ENCODE peak calls at places on chromosome 14, in seven cellular contexts. H is K562, W is GM12892, Y is SK-N-SH, A is GM12878, U is H1, Q is HepG2. T is an unnamed sample.

GRCh38 chr14:77184396-77185092 is 2.9 kb downstream of the TMEM63C start:
- DNase-seq in W (no peak), H (no peak), A (no peak), U (no peak), Y (no peak), Q (no peak), T (no peak)

GRCh38 chr14:91996951-91997371 is 42.9 kb downstream of the TRIP11 start:
- DNase-seq in U (no peak), W (no peak), H (peak), Y (peak), A (no peak), Q (peak), T (no peak)

GRCh38 chr14:68564236-68564825 is 228.5 kb downstream of the ZFP36L1 start:
- DNase-seq in A (no peak), H (no peak), Q (no peak), W (no peak), Y (no peak), U (no peak), T (no peak)

GRCh38 chr14:32925439-32925838 is 13.2 kb upstream of the NPAS3 start:
- DNase-seq in Q (no peak), U (no peak), W (no peak), H (no peak), A (no peak), Y (no peak), T (no peak)

GRCh38 chr14:96905825-96906224 is 108.6 kb downstream of the VRK1 start:
- DNase-seq in W (no peak), Q (no peak), H (no peak), U (no peak), Y (no peak), A (no peak), T (no peak)

GRCh38 chr14:103057028-103057371 is 349 bp downstream of the CDC42BPB start:
- DNase-seq in H (peak), Q (no peak), Y (peak), U (no peak), A (no peak), W (no peak), T (no peak)

GRCh38 chr14:100486025-100486828 is 101.0 kb downstream of the BEGAIN start:
- DNase-seq in Q (peak), H (peak), U (peak), A (peak), W (peak), Y (peak), T (peak)

GRCh38 chr14:21539154-21539940 is 13.2 kb upstream of the SALL2 start:
- DNase-seq in U (no peak), W (no peak), Q (no peak), H (peak), Y (no peak), A (no peak), T (no peak)

GRCh38 chr14:79496701-79497100 is 714.6 kb downstream of the DIO2 start:
- DNase-seq in Q (no peak), W (no peak), A (no peak), Y (no peak), U (no peak), H (no peak), T (no peak)

GRCh38 chr14:69129264-69129880 is 23.5 kb downstream of the DCAF5 start:
- DNase-seq in H (peak), Y (peak), A (no peak), U (no peak), Q (peak), W (no peak), T (peak)

GRCh38 chr14:64060648-64061096 is 207.9 kb downstream of the SYNE2 start:
- DNase-seq in W (no peak), Y (no peak), U (peak), Q (peak), H (peak), A (no peak), T (no peak)

GRCh38 chr14:32682219-32682618 is 256.5 kb upstream of the NPAS3 start:
- DNase-seq in Q (no peak), Y (no peak), W (no peak), H (no peak), U (no peak), A (no peak), T (no peak)

GRCh38 chr14:68774771-68775613 is 17.9 kb downstream of the ZFP36L1 start:
- DNase-seq in H (no peak), Y (no peak), U (no peak), Q (peak), A (no peak), W (no peak), T (no peak)

GRCh38 chr14:68834816-68835215 is 41.9 kb upstream of the ZFP36L1 start:
- DNase-seq in W (no peak), U (no peak), A (no peak), H (no peak), Q (no peak), Y (no peak), T (no peak)

GRCh38 chr14:73250317-73250713 is 13.0 kb downstream of the PAPLN start:
- DNase-seq in H (no peak), Y (no peak), Q (no peak), W (no peak), U (no peak), A (no peak), T (no peak)

GRCh38 chr14:84750763-84751554 is 779.0 kb upstream of the FLRT2 start:
- DNase-seq in Q (no peak), H (no peak), W (no peak), U (no peak), Y (no peak), A (no peak), T (no peak)

GRCh38 chr14:63178912-63179311 is 25.3 kb upstream of the RHOJ start:
- DNase-seq in Q (no peak), W (no peak), H (no peak), Y (no peak), A (no peak), U (no peak), T (no peak)

GRCh38 chr14:103550451-103551337 is 11.8 kb downstream of the BAG5 start:
- DNase-seq in W (peak), U (no peak), Y (peak), Q (no peak), A (no peak), H (no peak), T (no peak)

GRCh38 chr14:31080060-31080459 is 53.9 kb upstream of the STRN3 start:
- DNase-seq in A (no peak), W (no peak), Q (no peak), U (no peak), Y (no peak), H (no peak), T (no peak)

GRCh38 chr14:99633141-99633540 is 11.8 kb upstream of the HHIPL1 start:
- DNase-seq in Q (no peak), H (no peak), U (no peak), W (no peak), A (no peak), Y (no peak), T (no peak)

GRCh38 chr14:66379116-66379515 is 107.1 kb upstream of the CCDC196 start:
- DNase-seq in H (no peak), Q (no peak), U (no peak), W (no peak), Y (no peak), A (no peak), T (no peak)

GRCh38 chr14:103775506-103775905 is 59.9 kb downstream of the ZFYVE21 start:
- DNase-seq in Y (no peak), Q (no peak), A (no peak), U (no peak), H (no peak), W (no peak), T (no peak)

GRCh38 chr14:49853572-49854375 is 1.2 kb upstream of the NEMF start:
- DNase-seq in U (no peak), W (no peak), Y (peak), A (no peak), H (peak), Q (peak), T (no peak)

GRCh38 chr14:39232554-39233415 is 930 bp upstream of the MIA2 start:
- DNase-seq in Y (no peak), A (no peak), W (no peak), H (no peak), U (no peak), Q (peak), T (no peak)

GRCh38 chr14:27318769-27319280 is 721.0 kb upstream of the NOVA1 start:
- DNase-seq in W (no peak), Q (no peak), A (no peak), U (no peak), H (no peak), Y (no peak), T (no peak)

GRCh38 chr14:81009339-81009738 is 53.9 kb downstream of the TSHR start:
- DNase-seq in H (peak), Y (no peak), U (no peak), Q (no peak), W (no peak), A (no peak), T (no peak)

GRCh38 chr14:69652942-69653680 is 41.7 kb downstream of the SUSD6 start:
- DNase-seq in A (no peak), W (no peak), Y (no peak), H (peak), Q (no peak), U (no peak), T (no peak)

GRCh38 chr14:74326369-74327152 is 21.7 kb upstream of the VRTN start:
- DNase-seq in Y (peak), H (no peak), A (no peak), U (peak), Q (peak), W (no peak), T (no peak)

GRCh38 chr14:77208266-77208978 is 26.8 kb downstream of the TMEM63C start:
- DNase-seq in Y (peak), W (peak), H (peak), Q (peak), U (peak), A (no peak), T (peak)

GRCh38 chr14:24903337-24903736 is 146.6 kb downstream of the STXBP6 start:
- DNase-seq in W (no peak), A (no peak), Q (no peak), H (no peak), Y (no peak), U (no peak), T (no peak)

GRCh38 chr14:104507443-104507842 is 72.1 kb upstream of the C14orf180 start:
- DNase-seq in H (no peak), A (no peak), Q (no peak), W (no peak), U (no peak), Y (peak), T (no peak)

GRCh38 chr14:105021656-105022275 is 883 bp upstream of the CDCA4 start:
- DNase-seq in A (no peak), Q (peak), H (peak), Y (peak), W (no peak), U (no peak), T (no peak)

GRCh38 chr14:30874120-30874998 is at the start of gene COCH:
- DNase-seq in A (no peak), U (no peak), W (peak), Q (peak), H (peak), Y (peak), T (peak)

GRCh38 chr14:20606190-20606901 is 15.2 kb upstream of the RNASE12 start:
- DNase-seq in W (no peak), H (peak), Q (peak), A (no peak), U (no peak), Y (peak), T (no peak)

GRCh38 chr14:78535041-78535440 is 364.9 kb downstream of the NRXN3 start:
- DNase-seq in U (no peak), W (no peak), A (no peak), H (no peak), Y (no peak), Q (no peak), T (no peak)

DNA sequence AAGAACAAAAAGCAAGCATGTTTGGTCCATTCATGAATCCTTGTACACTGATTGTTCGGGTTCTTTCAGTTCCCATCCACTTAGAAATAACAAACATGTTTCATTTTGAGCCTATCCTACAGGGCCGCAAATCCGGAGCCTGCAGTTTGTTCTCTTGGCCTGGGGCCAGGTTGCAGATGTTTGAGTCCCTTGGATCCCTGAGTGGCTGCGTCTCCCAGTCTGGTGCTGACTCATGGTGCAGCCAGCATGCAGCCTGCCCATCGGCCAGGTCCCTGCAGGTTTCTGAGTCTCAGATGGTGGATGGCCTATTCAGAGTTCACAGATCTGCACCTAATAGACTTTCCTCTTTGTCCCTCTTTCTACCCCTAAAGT is 1.9 kb upstream of the DYNC1H1 start:
- DNase-seq in Y (peak), W (no peak), U (no peak), H (peak), A (no peak), Q (peak), T (no peak)
- TF ChIP-seq POLR2AphosphoS5 in Y (no peak), W (no peak), U (no peak), H (no peak), A (no peak), Q (no peak), T (no peak)

GRCh38 chr14:50961606-50962259 is 17.4 kb upstream of the PYGL start:
- DNase-seq in H (no peak), U (no peak), W (no peak), Q (no peak), A (no peak), Y (peak), T (no peak)
- TF ChIP-seq TAF1 in H (no peak), U (no peak), W (no peak), Q (no peak), A (no peak), Y (peak), T (no peak)

DNA sequence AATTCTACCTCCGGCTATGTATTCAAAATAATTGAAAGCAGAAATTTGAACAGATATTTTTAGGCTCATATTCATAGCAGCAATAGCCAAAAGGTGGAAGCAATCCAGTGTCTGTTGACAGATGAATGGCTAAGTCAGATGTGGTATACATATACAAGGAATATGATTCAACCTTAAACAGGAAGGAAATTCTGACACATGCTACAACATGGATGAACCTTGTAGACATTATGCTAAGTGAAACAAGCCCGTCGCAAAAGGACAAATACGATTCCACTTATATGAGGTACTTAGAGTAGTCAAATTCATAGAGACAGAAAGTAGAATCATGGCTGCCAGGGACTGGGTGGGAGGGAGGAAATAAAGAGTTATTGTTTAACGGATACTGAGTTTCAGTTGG is 331.6 kb downstream of the PCNX1 start:
- DNase-seq in U (no peak), W (no peak), A (no peak), H (no peak), Y (no peak), Q (no peak), T (no peak)
- TF ChIP-seq POLR2AphosphoS5 in U (no peak), W (no peak), A (no peak), H (no peak), Y (no peak), Q (no peak), T (no peak)

GRCh38 chr14:54773171-54774006 is 129.2 kb downstream of the GCH1 start:
- DNase-seq in A (peak), U (peak), H (peak), Q (peak), Y (peak), W (peak), T (peak)
- TF ChIP-seq TAF1 in A (no peak), U (no peak), H (peak), Q (no peak), Y (peak), W (no peak), T (no peak)

DNA sequence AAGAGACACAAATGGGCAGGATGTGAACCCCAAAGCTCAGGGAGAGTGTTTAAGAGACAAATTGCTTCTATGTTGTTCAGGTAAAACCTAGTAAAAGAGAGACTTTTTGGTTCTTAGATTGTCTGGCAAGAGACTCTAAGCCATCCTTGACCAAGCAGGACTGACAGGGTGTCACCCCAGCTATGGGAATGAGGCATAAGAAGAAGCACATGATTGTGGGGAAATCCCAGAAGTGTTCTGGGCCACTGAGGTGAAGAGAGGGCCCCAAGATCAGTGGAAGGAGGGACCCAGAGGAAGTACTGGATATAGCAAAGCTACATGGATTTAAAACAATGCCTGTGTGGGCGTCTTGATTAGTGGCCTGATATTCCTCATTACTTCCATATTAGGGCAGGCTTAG is 99.0 kb downstream of the SAMD4A start:
- DNase-seq in Y (no peak), Q (no peak), A (peak), H (no peak), U (no peak), W (peak), T (no peak)
- TF ChIP-seq POLR2AphosphoS5 in Y (no peak), Q (no peak), A (no peak), H (no peak), U (no peak), W (no peak), T (no peak)

DNA sequence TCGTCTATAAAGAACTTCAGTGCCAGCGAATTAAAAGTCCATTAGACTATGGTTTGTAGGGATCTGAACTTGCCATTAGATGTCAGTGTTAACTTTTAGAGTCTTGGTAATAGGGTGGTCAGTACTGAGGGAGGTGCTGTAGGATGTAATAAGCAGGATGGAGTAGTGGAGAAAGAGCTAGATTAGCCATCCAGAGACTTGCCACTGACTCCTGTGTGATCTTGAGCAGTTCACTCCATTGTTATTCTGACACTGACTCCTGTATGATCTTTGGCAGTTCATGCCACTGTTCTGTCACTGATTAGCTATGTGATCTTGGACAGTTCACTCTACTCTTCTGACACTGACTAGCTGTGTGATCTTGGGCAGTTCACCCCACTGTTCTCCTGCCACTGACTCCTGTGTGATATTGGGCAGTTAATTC is 133.6 kb downstream of the TTLL5 start:
- DNase-seq in U (no peak), W (no peak), A (no peak), Y (peak), Q (peak), H (peak), T (no peak)
- TF ChIP-seq TAF1 in U (no peak), W (no peak), A (no peak), Y (no peak), Q (no peak), H (no peak), T (no peak)

DNA sequence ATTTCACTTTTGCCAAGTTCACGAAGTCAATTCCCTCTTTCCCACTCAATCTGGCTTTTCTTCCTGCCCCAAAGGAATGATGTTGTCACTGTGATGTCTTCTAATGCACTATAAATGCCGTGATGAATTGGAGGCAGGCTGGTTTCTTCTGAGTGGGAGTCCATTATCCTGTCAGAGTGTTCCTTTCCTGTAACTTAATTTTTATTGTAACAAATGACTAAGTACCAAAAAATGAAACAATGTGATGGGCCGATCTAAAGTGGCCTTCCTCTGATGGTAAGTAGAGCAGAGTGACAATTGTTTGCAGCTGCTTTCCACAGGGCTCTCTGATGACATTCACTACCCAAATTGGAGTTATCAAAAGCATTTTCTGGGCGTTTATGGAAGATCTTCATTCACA is 22.2 kb downstream of the TMEM30B start:
- DNase-seq in W (no peak), H (no peak), U (no peak), Y (no peak), Q (no peak), A (no peak), T (no peak)
- TF ChIP-seq POLR2AphosphoS5 in W (no peak), H (no peak), U (no peak), Y (peak), Q (no peak), A (no peak), T (no peak)

T was measured in GM12891.